ENCODE peak calls at places on chromosomes 1 and 21, in nine cellular contexts. One of them, this sample, is unnamed.

GRCh38 chr1:241423541-241424479 is 66.8 kb upstream of the RGS7 start:
- DNase-seq in GM12891: peak; percentile 14
- DNase-seq in upper lobe of right lung: peak; percentile 67
- DNase-seq in CD8-positive, alpha-beta T cell: no peak
- DNase-seq in AG20443: peak; percentile 49
- DNase-seq in endothelial cell: peak; percentile 41
- DNase-seq in HFFc6: peak; percentile 75
- DNase-seq in iPS DF 19.7: no peak
- DNase-seq in MG63: peak; percentile 48
- DNase-seq in this sample: no peak

GRCh38 chr1:8412183-8412831 is 94.4 kb downstream of the SLC45A1 start:
- DNase-seq in iPS DF 19.7: no peak
- DNase-seq in upper lobe of right lung: no peak
- DNase-seq in HFFc6: peak; percentile 88
- DNase-seq in CD8-positive, alpha-beta T cell: no peak
- DNase-seq in GM12891: no peak
- DNase-seq in MG63: peak; percentile 69
- DNase-seq in AG20443: peak; percentile 71
- DNase-seq in endothelial cell: no peak
- DNase-seq in this sample: no peak

GRCh38 chr21:43906585-43907370 is 41.8 kb downstream of the AGPAT3 start:
- DNase-seq in HFFc6: no peak
- DNase-seq in endothelial cell: no peak
- DNase-seq in iPS DF 19.7: no peak
- DNase-seq in AG20443: no peak
- DNase-seq in GM12891: no peak
- DNase-seq in CD8-positive, alpha-beta T cell: no peak
- DNase-seq in upper lobe of right lung: peak; percentile 60
- DNase-seq in MG63: no peak
- DNase-seq in this sample: no peak

GRCh38 chr1:245180496-245180895 is 25.7 kb downstream of the KIF26B start:
- DNase-seq in upper lobe of right lung: no peak
- DNase-seq in endothelial cell: peak; percentile 25
- DNase-seq in CD8-positive, alpha-beta T cell: no peak
- DNase-seq in GM12891: no peak
- DNase-seq in AG20443: no peak
- DNase-seq in HFFc6: no peak
- DNase-seq in iPS DF 19.7: no peak
- DNase-seq in MG63: no peak
- DNase-seq in this sample: no peak

GRCh38 chr1:23166854-23167253 is 1.8 kb downstream of the LUZP1 start:
- DNase-seq in endothelial cell: no peak
- DNase-seq in AG20443: no peak
- DNase-seq in upper lobe of right lung: no peak
- DNase-seq in iPS DF 19.7: no peak
- DNase-seq in GM12891: no peak
- DNase-seq in HFFc6: no peak
- DNase-seq in MG63: no peak
- DNase-seq in CD8-positive, alpha-beta T cell: no peak
- DNase-seq in this sample: no peak

GRCh38 chr1:31010081-31010989 is 55.2 kb downstream of the PUM1 start:
- DNase-seq in HFFc6: peak; percentile 72
- DNase-seq in iPS DF 19.7: no peak
- DNase-seq in endothelial cell: no peak
- DNase-seq in AG20443: peak; percentile 14
- DNase-seq in CD8-positive, alpha-beta T cell: no peak
- DNase-seq in MG63: no peak
- DNase-seq in upper lobe of right lung: no peak
- DNase-seq in GM12891: no peak
- DNase-seq in this sample: no peak

GRCh38 chr1:235888119-235888643 is 21.5 kb upstream of the LYST start:
- DNase-seq in iPS DF 19.7: no peak
- DNase-seq in CD8-positive, alpha-beta T cell: peak; percentile 61
- DNase-seq in endothelial cell: no peak
- DNase-seq in MG63: no peak
- DNase-seq in GM12891: no peak
- DNase-seq in AG20443: no peak
- DNase-seq in upper lobe of right lung: no peak
- DNase-seq in HFFc6: no peak
- DNase-seq in this sample: peak; percentile 37

GRCh38 chr1:2481885-2482284 is 5.8 kb downstream of the PLCH2 start:
- DNase-seq in CD8-positive, alpha-beta T cell: no peak
- DNase-seq in AG20443: no peak
- DNase-seq in endothelial cell: no peak
- DNase-seq in HFFc6: no peak
- DNase-seq in GM12891: no peak
- DNase-seq in iPS DF 19.7: no peak
- DNase-seq in MG63: no peak
- DNase-seq in upper lobe of right lung: no peak
- DNase-seq in this sample: no peak

GRCh38 chr1:171653796-171654704 is 1.6 kb upstream of the MYOC start:
- DNase-seq in HFFc6: peak; percentile 11
- DNase-seq in GM12891: no peak
- DNase-seq in MG63: peak; percentile 81
- DNase-seq in CD8-positive, alpha-beta T cell: no peak
- DNase-seq in AG20443: peak; percentile 30
- DNase-seq in iPS DF 19.7: no peak
- DNase-seq in upper lobe of right lung: no peak
- DNase-seq in endothelial cell: no peak
- DNase-seq in this sample: no peak

GRCh38 chr1:82695443-82695842 is 894.7 kb downstream of the ADGRL2 start:
- DNase-seq in upper lobe of right lung: no peak
- DNase-seq in MG63: no peak
- DNase-seq in endothelial cell: no peak
- DNase-seq in AG20443: no peak
- DNase-seq in HFFc6: no peak
- DNase-seq in CD8-positive, alpha-beta T cell: no peak
- DNase-seq in iPS DF 19.7: no peak
- DNase-seq in GM12891: no peak
- DNase-seq in this sample: no peak

GRCh38 chr1:61131716-61132115 is 49.4 kb downstream of the NFIA start:
- DNase-seq in AG20443: no peak
- DNase-seq in GM12891: no peak
- DNase-seq in endothelial cell: no peak
- DNase-seq in iPS DF 19.7: no peak
- DNase-seq in upper lobe of right lung: no peak
- DNase-seq in HFFc6: no peak
- DNase-seq in CD8-positive, alpha-beta T cell: no peak
- DNase-seq in MG63: no peak
- DNase-seq in this sample: no peak

GRCh38 chr1:38094711-38095336 is 48.2 kb upstream of the POU3F1 start:
- DNase-seq in MG63: no peak
- DNase-seq in upper lobe of right lung: no peak
- DNase-seq in GM12891: no peak
- DNase-seq in CD8-positive, alpha-beta T cell: no peak
- DNase-seq in endothelial cell: no peak
- DNase-seq in HFFc6: no peak
- DNase-seq in iPS DF 19.7: no peak
- DNase-seq in AG20443: no peak
- DNase-seq in this sample: no peak

GRCh38 chr1:221187174-221187573 is 307.9 kb downstream of the HLX start:
- DNase-seq in iPS DF 19.7: no peak
- DNase-seq in AG20443: no peak
- DNase-seq in GM12891: no peak
- DNase-seq in CD8-positive, alpha-beta T cell: no peak
- DNase-seq in endothelial cell: no peak
- DNase-seq in upper lobe of right lung: no peak
- DNase-seq in MG63: no peak
- DNase-seq in HFFc6: no peak
- DNase-seq in this sample: no peak

GRCh38 chr1:151002611-151003010 is 4.1 kb downstream of the MINDY1 start:
- DNase-seq in MG63: no peak
- DNase-seq in endothelial cell: no peak
- DNase-seq in upper lobe of right lung: no peak
- DNase-seq in AG20443: no peak
- DNase-seq in HFFc6: no peak
- DNase-seq in iPS DF 19.7: no peak
- DNase-seq in GM12891: no peak
- DNase-seq in CD8-positive, alpha-beta T cell: no peak
- DNase-seq in this sample: no peak

GRCh38 chr1:4771267-4771666 is 116.9 kb downstream of the AJAP1 start:
- DNase-seq in iPS DF 19.7: no peak
- DNase-seq in CD8-positive, alpha-beta T cell: no peak
- DNase-seq in endothelial cell: no peak
- DNase-seq in MG63: no peak
- DNase-seq in HFFc6: no peak
- DNase-seq in upper lobe of right lung: no peak
- DNase-seq in AG20443: no peak
- DNase-seq in GM12891: no peak
- DNase-seq in this sample: no peak

GRCh38 chr1:12488666-12489354 is 129.2 kb downstream of the DHRS3 start:
- DNase-seq in AG20443: no peak
- DNase-seq in iPS DF 19.7: no peak
- DNase-seq in HFFc6: peak; percentile 19
- DNase-seq in upper lobe of right lung: no peak
- DNase-seq in endothelial cell: no peak
- DNase-seq in GM12891: no peak
- DNase-seq in CD8-positive, alpha-beta T cell: no peak
- DNase-seq in MG63: no peak
- DNase-seq in this sample: no peak

GRCh38 chr1:19628879-19629278 is 15.2 kb upstream of the NBL1 start:
- DNase-seq in endothelial cell: no peak
- DNase-seq in HFFc6: no peak
- DNase-seq in GM12891: no peak
- DNase-seq in iPS DF 19.7: no peak
- DNase-seq in AG20443: no peak
- DNase-seq in upper lobe of right lung: no peak
- DNase-seq in CD8-positive, alpha-beta T cell: no peak
- DNase-seq in MG63: no peak
- DNase-seq in this sample: no peak

GRCh38 chr21:45040114-45040715 is 34.2 kb upstream of the ADARB1 start:
- DNase-seq in GM12891: no peak
- DNase-seq in AG20443: no peak
- DNase-seq in MG63: no peak
- DNase-seq in endothelial cell: no peak
- DNase-seq in HFFc6: no peak
- DNase-seq in CD8-positive, alpha-beta T cell: no peak
- DNase-seq in upper lobe of right lung: peak; percentile 60
- DNase-seq in iPS DF 19.7: no peak
- DNase-seq in this sample: no peak

GRCh38 chr21:28776251-28776650 is 216.4 kb downstream of the LTN1 start:
- DNase-seq in endothelial cell: no peak
- DNase-seq in upper lobe of right lung: no peak
- DNase-seq in MG63: no peak
- DNase-seq in GM12891: no peak
- DNase-seq in AG20443: no peak
- DNase-seq in CD8-positive, alpha-beta T cell: no peak
- DNase-seq in iPS DF 19.7: no peak
- DNase-seq in HFFc6: peak; percentile 74
- DNase-seq in this sample: no peak

GRCh38 chr1:6034750-6035096 is 11.0 kb upstream of the KCNAB2 start:
- DNase-seq in endothelial cell: no peak
- DNase-seq in MG63: no peak
- DNase-seq in CD8-positive, alpha-beta T cell: no peak
- DNase-seq in upper lobe of right lung: no peak
- DNase-seq in AG20443: no peak
- DNase-seq in GM12891: no peak
- DNase-seq in iPS DF 19.7: no peak
- DNase-seq in HFFc6: no peak
- DNase-seq in this sample: no peak

GRCh38 chr1:193115629-193116227 is 6.1 kb upstream of the CDC73 start:
- DNase-seq in HFFc6: peak; percentile 98
- DNase-seq in MG63: peak; percentile 83
- DNase-seq in AG20443: peak; percentile 85
- DNase-seq in GM12891: no peak
- DNase-seq in upper lobe of right lung: no peak
- DNase-seq in iPS DF 19.7: no peak
- DNase-seq in endothelial cell: no peak
- DNase-seq in CD8-positive, alpha-beta T cell: no peak
- DNase-seq in this sample: no peak

GRCh38 chr1:2644591-2645101 is 11.8 kb upstream of the MMEL1 start:
- DNase-seq in MG63: no peak
- DNase-seq in iPS DF 19.7: no peak
- DNase-seq in GM12891: no peak
- DNase-seq in upper lobe of right lung: peak; percentile 62
- DNase-seq in HFFc6: no peak
- DNase-seq in CD8-positive, alpha-beta T cell: no peak
- DNase-seq in AG20443: no peak
- DNase-seq in endothelial cell: peak; percentile 2
- DNase-seq in this sample: no peak

GRCh38 chr1:25080294-25081209 is 150.5 kb upstream of the RUNX3 start:
- DNase-seq in endothelial cell: no peak
- DNase-seq in MG63: no peak
- DNase-seq in upper lobe of right lung: no peak
- DNase-seq in AG20443: peak; percentile 33
- DNase-seq in CD8-positive, alpha-beta T cell: no peak
- DNase-seq in GM12891: no peak
- DNase-seq in iPS DF 19.7: no peak
- DNase-seq in HFFc6: no peak
- DNase-seq in this sample: no peak

GRCh38 chr1:55472784-55473183 is 257.6 kb upstream of the USP24 start:
- DNase-seq in GM12891: no peak
- DNase-seq in upper lobe of right lung: no peak
- DNase-seq in CD8-positive, alpha-beta T cell: no peak
- DNase-seq in MG63: peak; percentile 78
- DNase-seq in iPS DF 19.7: no peak
- DNase-seq in AG20443: peak; percentile 64
- DNase-seq in endothelial cell: no peak
- DNase-seq in HFFc6: no peak
- DNase-seq in this sample: no peak

GRCh38 chr1:181073638-181074037 is 14.9 kb upstream of the IER5 start:
- DNase-seq in AG20443: peak; percentile 48
- DNase-seq in CD8-positive, alpha-beta T cell: no peak
- DNase-seq in upper lobe of right lung: no peak
- DNase-seq in iPS DF 19.7: no peak
- DNase-seq in MG63: peak; percentile 15
- DNase-seq in endothelial cell: no peak
- DNase-seq in HFFc6: peak; percentile 99
- DNase-seq in GM12891: no peak
- DNase-seq in this sample: no peak

GRCh38 chr1:19310720-19311502 is 1.0 kb downstream of the AKR7A2 start:
- DNase-seq in endothelial cell: no peak
- DNase-seq in iPS DF 19.7: no peak
- DNase-seq in MG63: no peak
- DNase-seq in upper lobe of right lung: no peak
- DNase-seq in AG20443: no peak
- DNase-seq in GM12891: no peak
- DNase-seq in CD8-positive, alpha-beta T cell: no peak
- DNase-seq in HFFc6: peak; percentile 28
- DNase-seq in this sample: no peak

GRCh38 chr1:33182452-33182851 is 609 bp upstream of the TRIM62 start:
- DNase-seq in AG20443: peak; percentile 44
- DNase-seq in HFFc6: peak; percentile 16
- DNase-seq in CD8-positive, alpha-beta T cell: peak; percentile 40
- DNase-seq in upper lobe of right lung: no peak
- DNase-seq in MG63: no peak
- DNase-seq in endothelial cell: no peak
- DNase-seq in GM12891: no peak
- DNase-seq in iPS DF 19.7: no peak
- DNase-seq in this sample: no peak

GRCh38 chr1:39573736-39574624 is 2.6 kb downstream of the PABPC4 start:
- DNase-seq in endothelial cell: no peak
- DNase-seq in MG63: no peak
- DNase-seq in CD8-positive, alpha-beta T cell: no peak
- DNase-seq in GM12891: no peak
- DNase-seq in upper lobe of right lung: no peak
- DNase-seq in HFFc6: peak; percentile 76
- DNase-seq in iPS DF 19.7: no peak
- DNase-seq in AG20443: peak; percentile 65
- DNase-seq in this sample: no peak

GRCh38 chr1:82565146-82565545 is 764.4 kb downstream of the ADGRL2 start:
- DNase-seq in MG63: peak; percentile 65
- DNase-seq in upper lobe of right lung: no peak
- DNase-seq in AG20443: peak; percentile 78
- DNase-seq in iPS DF 19.7: peak; percentile 17
- DNase-seq in CD8-positive, alpha-beta T cell: no peak
- DNase-seq in GM12891: no peak
- DNase-seq in HFFc6: peak; percentile 31
- DNase-seq in endothelial cell: no peak
- DNase-seq in this sample: no peak

GRCh38 chr1:115210302-115210711 is 121.0 kb upstream of the TSPAN2 start:
- DNase-seq in HFFc6: peak; percentile 94
- DNase-seq in iPS DF 19.7: no peak
- DNase-seq in upper lobe of right lung: no peak
- DNase-seq in MG63: no peak
- DNase-seq in AG20443: no peak
- DNase-seq in GM12891: no peak
- DNase-seq in endothelial cell: no peak
- DNase-seq in CD8-positive, alpha-beta T cell: no peak
- DNase-seq in this sample: no peak